ENCODE peak calls at places on chromosomes 4 and X, in four cellular contexts. N is H1, P is spleen, T is stomach. U is an unnamed sample.

GRCh38 chrX:46169808-46170207 is 375.4 kb downstream of the ZNF674 start:
- DNase-seq in N (no peak), P (no peak), T (no peak), U (no peak)

GRCh38 chrX:2262679-2263055 is 238.1 kb downstream of the DHRSX start:
- DNase-seq in N (no peak), P (peak), T (no peak), U (no peak)

GRCh38 chrX:19514791-19515614 is at the start of gene MAP3K15:
- DNase-seq in N (peak), P (peak), T (peak), U (peak)

GRCh38 chr4:115119804-115120352 is 6.5 kb upstream of the NDST4 start:
- DNase-seq in N (no peak), P (no peak), T (no peak), U (no peak)

GRCh38 chr4:156894234-156894633 is 77.4 kb downstream of the PDGFC start:
- DNase-seq in N (no peak), P (no peak), T (no peak), U (no peak)

GRCh38 chrX:119669424-119670037 is 23.4 kb downstream of the SEPTIN6 start:
- DNase-seq in N (no peak), P (peak), T (peak), U (peak)

GRCh38 chr4:153205757-153206156 is 1.5 kb downstream of the TRIM2 start:
- DNase-seq in N (no peak), P (no peak), T (peak), U (peak)

GRCh38 chr4:38090450-38091246 is 130.4 kb downstream of the PTTG2 start:
- DNase-seq in N (no peak), P (no peak), T (no peak), U (no peak)

GRCh38 chr4:37188100-37188499 is 56.4 kb upstream of the NWD2 start:
- DNase-seq in N (peak), P (no peak), T (no peak), U (no peak)

GRCh38 chr4:54924891-54925290 is 200.5 kb downstream of the KDR start:
- DNase-seq in N (no peak), P (no peak), T (no peak), U (no peak)

GRCh38 chr4:17865866-17866363 is 55.1 kb downstream of the NCAPG start:
- DNase-seq in N (no peak), P (no peak), T (no peak), U (no peak)

GRCh38 chr4:184250795-184251679 is 33.4 kb upstream of the ENPP6 start:
- DNase-seq in N (peak), P (no peak), T (no peak), U (no peak)

GRCh38 chr4:11628093-11628725 is 199.5 kb upstream of the HS3ST1 start:
- DNase-seq in N (no peak), P (no peak), T (no peak), U (no peak)

GRCh38 chrX:49186125-49187027 is at the start of gene PRICKLE3:
- DNase-seq in N (peak), P (peak), T (peak), U (peak)
- TF ChIP-seq POLR2A in N (no peak), P (peak), T (no peak), U (peak)

GRCh38 chr4:150464523-150464922 is 117.4 kb upstream of the MAB21L2 start:
- DNase-seq in N (no peak), P (no peak), T (no peak), U (no peak)
- TF ChIP-seq POLR2A in N (no peak), P (no peak), T (no peak), U (no peak)

DNA sequence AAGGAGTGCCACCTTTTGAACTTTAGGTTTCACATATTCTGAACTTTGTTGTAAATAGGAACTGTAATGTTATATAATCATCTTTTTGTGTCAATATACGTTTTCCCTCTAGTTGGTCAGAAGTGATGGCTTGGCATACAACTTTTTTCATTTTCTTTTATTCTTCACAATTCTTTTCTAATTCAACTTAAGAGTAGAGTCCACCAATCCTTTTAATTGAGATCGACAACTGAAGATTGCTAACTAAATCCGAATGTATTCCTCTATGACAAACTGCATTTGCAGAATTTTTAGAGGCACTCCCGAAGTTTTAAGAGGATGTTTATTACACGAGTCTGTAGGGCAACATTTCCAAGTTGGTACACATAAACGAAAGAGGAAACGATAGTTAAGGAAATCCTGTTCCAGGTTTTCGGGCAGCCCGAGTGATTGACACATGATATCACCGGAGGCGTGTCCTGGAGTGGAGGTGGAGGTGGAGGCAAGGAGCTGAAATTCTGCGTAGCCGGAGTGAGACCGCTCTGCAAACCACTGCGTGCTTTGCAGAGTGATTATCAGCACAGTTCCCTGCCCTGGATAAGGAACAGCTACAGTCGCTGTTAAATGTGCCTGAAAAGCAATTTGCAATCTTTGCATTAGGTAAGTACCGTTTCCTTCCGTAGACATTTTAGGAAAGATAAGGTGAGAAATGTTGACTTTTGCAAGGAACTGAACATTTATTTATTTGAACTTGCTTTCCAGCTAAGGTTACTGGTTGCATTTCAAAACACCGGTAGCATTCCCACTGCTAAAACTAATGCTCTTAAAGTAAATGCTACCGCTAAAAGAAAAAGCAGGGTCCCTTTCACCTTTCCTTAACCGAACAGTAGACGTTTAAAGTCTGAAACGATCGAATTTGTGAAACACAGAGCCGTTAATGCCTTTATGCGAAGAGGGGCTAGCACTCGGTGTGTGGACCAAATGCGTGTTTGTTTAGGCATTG is at the start of gene SPRY1:
- DNase-seq in N (peak), P (peak), T (peak), U (peak)
- TF ChIP-seq POLR2A in N (peak), P (peak), T (peak), U (peak)

GRCh38 chr4:110195561-110196205 is 2.7 kb downstream of the ELOVL6 start:
- DNase-seq in N (no peak), P (no peak), T (no peak), U (no peak)

GRCh38 chr4:110196871-110197420 is 1.5 kb downstream of the ELOVL6 start:
- DNase-seq in N (peak), P (no peak), T (peak), U (no peak)

GRCh38 chr4:110193822-110194761 is 4.3 kb downstream of the ELOVL6 start:
- DNase-seq in N (peak), P (peak), T (peak), U (peak)

GRCh38 chr4:110197421-110198398 is 705 bp downstream of the ELOVL6 start:
- DNase-seq in N (peak), P (peak), T (no peak), U (peak)

GRCh38 chr4:110196206-110196870 is 2.1 kb downstream of the ELOVL6 start:
- DNase-seq in N (peak), P (peak), T (peak), U (peak)
- TF ChIP-seq POLR2A in N (peak), P (no peak), T (no peak), U (peak)

GRCh38 chr4:40719008-40719623 is 30.6 kb upstream of the NSUN7 start:
- DNase-seq in N (no peak), P (no peak), T (no peak), U (peak)

GRCh38 chr4:40710484-40711269 is 39.1 kb upstream of the NSUN7 start:
- DNase-seq in N (no peak), P (no peak), T (no peak), U (no peak)

GRCh38 chr4:40718571-40718970 is 31.2 kb upstream of the NSUN7 start:
- DNase-seq in N (no peak), P (no peak), T (peak), U (peak)

GRCh38 chr4:40713798-40714197 is 36.0 kb upstream of the NSUN7 start:
- DNase-seq in N (no peak), P (no peak), T (no peak), U (no peak)
- TF ChIP-seq POLR2A in N (no peak), P (no peak), T (no peak), U (no peak)